ENCODE peak calls at places on chromosomes 16 and 17, in four cellular contexts. A, G, U and H are unnamed samples.

GRCh38 chr17:28763137-28763799 is 19.5 kb downstream of the TRAF4 start:
- DNase-seq in A (no peak), G (no peak), U (no peak), H (no peak)

GRCh38 chr17:58019039-58019438 is 12.0 kb upstream of the SRSF1 start:
- DNase-seq in A (no peak), G (no peak), U (no peak), H (no peak)

GRCh38 chr17:63950940-63951907 is 19.1 kb upstream of the CD79B start:
- DNase-seq in A (no peak), G (no peak), U (no peak), H (peak; percentile 87)

GRCh38 chr17:58254803-58255202 is 16.4 kb downstream of the LPO start:
- DNase-seq in A (no peak), G (no peak), U (no peak), H (peak; percentile 45)

GRCh38 chr17:68097161-68097805 is 61.7 kb downstream of the KPNA2 start:
- DNase-seq in A (no peak), G (no peak), U (no peak), H (no peak)

GRCh38 chr17:67546578-67547527 is 169.8 kb downstream of the PITPNC1 start:
- DNase-seq in A (peak; percentile 88), G (peak; percentile 62), U (peak; percentile 63), H (peak; percentile 78)

GRCh38 chr17:78753316-78754250 is 28.5 kb downstream of the CYTH1 start:
- DNase-seq in A (no peak), G (no peak), U (no peak), H (no peak)

GRCh38 chr17:1592751-1593629 is 30.4 kb upstream of the PITPNA start:
- DNase-seq in A (no peak), G (no peak), U (no peak), H (peak; percentile 92)

GRCh38 chr17:382644-383533 is 30.3 kb upstream of the RPH3AL start:
- DNase-seq in A (no peak), G (no peak), U (no peak), H (peak; percentile 6)

GRCh38 chr16:54400261-54400660 is 113.7 kb upstream of the IRX3 start:
- DNase-seq in A (no peak), G (no peak), U (no peak), H (no peak)

GRCh38 chr16:79601092-79601977 is 798 bp upstream of the MAF start:
- DNase-seq in A (peak; percentile 88), G (no peak), U (peak; percentile 65), H (peak; percentile 85)

GRCh38 chr16:2914233-2914632 is 2.5 kb downstream of the FLYWCH1 start:
- DNase-seq in A (no peak), G (no peak), U (no peak), H (no peak)

GRCh38 chr17:74531231-74531761 is at the start of gene CD300LB:
- DNase-seq in A (no peak), G (no peak), U (peak; percentile 48), H (peak; percentile 79)

GRCh38 chr17:17546399-17547185 is 44.9 kb downstream of the PEMT start:
- DNase-seq in A (peak; percentile 56), G (no peak), U (no peak), H (no peak)

GRCh38 chr17:45261577-45262515 is at the start of gene SPATA32:
- DNase-seq in A (peak; percentile 85), G (no peak), U (peak; percentile 84), H (peak; percentile 95)

GRCh38 chr17:50218771-50219315 is 17.4 kb upstream of the COL1A1 start:
- DNase-seq in A (no peak), G (peak; percentile 96), U (no peak), H (no peak)

GRCh38 chr17:18920911-18921441 is 31.0 kb upstream of the SLC5A10 start:
- DNase-seq in A (peak; percentile 6), G (peak; percentile 34), U (no peak), H (no peak)

GRCh38 chr16:12625068-12625467 is 178.6 kb downstream of the CPPED1 start:
- DNase-seq in A (no peak), G (no peak), U (no peak), H (no peak)